ENCODE peak calls at places on chromosomes 3 and 15, in ten cellular contexts. U is T-cell; M is activated gamma-delta T cell; J is H7; W is AG08396; O is activated naive CD4-positive, alpha-beta T cell treated with anti-CD3 and anti-CD28 coated beads, Interleukin-2, amount 10 ng/mL, durations not matched to agents 7 days and 5 days; E is brain microvascular endothelial cell; L is germinal center; Z is NCI-H1092 treated with DMSO at 0.1 percent for 48 hours; I is fibroblast of the aortic adventitia. B is an unnamed sample.

GRCh38 chr3:129289201-129289921 is 10.7 kb downstream of the HMCES start:
- DNase-seq in U (no peak), M (no peak), J (no peak), W (peak), O (no peak), E (peak), L (no peak), Z (no peak), I (peak), B (no peak)

GRCh38 chr3:182104811-182105316 is 393.1 kb downstream of the SOX2 start:
- DNase-seq in U (no peak), M (no peak), J (no peak), W (no peak), O (no peak), E (no peak), L (no peak), Z (no peak), I (no peak), B (no peak)

GRCh38 chr15:23857028-23857641 is 170.0 kb upstream of the NDN start:
- DNase-seq in U (no peak), M (no peak), J (peak), W (no peak), O (no peak), E (peak), L (no peak), Z (peak), I (no peak), B (no peak)

GRCh38 chr3:121883507-121883906 is 10.7 kb upstream of the SLC15A2 start:
- DNase-seq in U (no peak), M (no peak), J (peak), W (peak), O (no peak), E (peak), L (peak), Z (no peak), I (peak), B (no peak)

GRCh38 chr15:58760385-58761009 is 10.6 kb upstream of the MINDY2 start:
- DNase-seq in U (no peak), M (no peak), J (no peak), W (no peak), O (no peak), E (no peak), L (no peak), Z (no peak), I (no peak), B (no peak)

GRCh38 chr15:63198752-63199250 is 9.4 kb downstream of the RAB8B start:
- DNase-seq in U (no peak), M (no peak), J (no peak), W (no peak), O (no peak), E (no peak), L (no peak), Z (no peak), I (peak), B (no peak)

GRCh38 chr3:102074951-102075350 is 225.6 kb downstream of the NFKBIZ start:
- DNase-seq in U (no peak), M (no peak), J (no peak), W (no peak), O (no peak), E (no peak), L (no peak), Z (no peak), I (no peak), B (no peak)

GRCh38 chr3:151345854-151346253 is 16.5 kb upstream of the P2RY13 start:
- DNase-seq in U (no peak), M (no peak), J (no peak), W (peak), O (no peak), E (peak), L (no peak), Z (no peak), I (peak), B (no peak)

GRCh38 chr3:141334627-141335250 is 33.6 kb upstream of the ZBTB38 start:
- DNase-seq in U (no peak), M (no peak), J (no peak), W (no peak), O (no peak), E (no peak), L (no peak), Z (no peak), I (no peak), B (no peak)

GRCh38 chr15:71083349-71083748 is 31.9 kb upstream of the THSD4 start:
- DNase-seq in U (no peak), M (no peak), J (no peak), W (no peak), O (no peak), E (peak), L (no peak), Z (no peak), I (peak), B (no peak)

GRCh38 chr15:70347321-70347720 is 249.6 kb upstream of the TLE3 start:
- DNase-seq in U (no peak), M (no peak), J (no peak), W (no peak), O (no peak), E (no peak), L (no peak), Z (no peak), I (no peak), B (no peak)

GRCh38 chr3:140019946-140020345 is 85.0 kb downstream of the CLSTN2 start:
- DNase-seq in U (no peak), M (no peak), J (no peak), W (no peak), O (no peak), E (no peak), L (no peak), Z (no peak), I (no peak), B (no peak)

GRCh38 chr3:132399054-132399929 is 18.0 kb upstream of the DNAJC13 start:
- DNase-seq in U (no peak), M (no peak), J (peak), W (peak), O (peak), E (peak), L (peak), Z (peak), I (peak), B (no peak)

GRCh38 chr3:140468407-140468806 is 209.5 kb upstream of the TRIM42 start:
- DNase-seq in U (no peak), M (no peak), J (no peak), W (no peak), O (no peak), E (no peak), L (no peak), Z (no peak), I (no peak), B (no peak)

GRCh38 chr15:57122080-57122845 is 203.8 kb downstream of the TCF12 start:
- DNase-seq in U (no peak), M (no peak), J (no peak), W (no peak), O (no peak), E (no peak), L (no peak), Z (no peak), I (no peak), B (no peak)

GRCh38 chr15:63892794-63893441 is 59.2 kb upstream of the HERC1 start:
- DNase-seq in U (peak), M (no peak), J (no peak), W (no peak), O (peak), E (no peak), L (no peak), Z (no peak), I (no peak), B (peak)

GRCh38 chr3:187802928-187803259 is 57.6 kb upstream of the BCL6 start:
- DNase-seq in U (peak), M (no peak), J (no peak), W (no peak), O (peak), E (no peak), L (peak), Z (no peak), I (no peak), B (peak)

GRCh38 chr3:150232992-150233451 is 175.1 kb upstream of the TSC22D2 start:
- DNase-seq in U (no peak), M (no peak), J (no peak), W (no peak), O (no peak), E (no peak), L (no peak), Z (peak), I (peak), B (no peak)

GRCh38 chr3:108486910-108487309 is 23.5 kb downstream of the MYH15 start:
- DNase-seq in U (no peak), M (no peak), J (no peak), W (peak), O (no peak), E (peak), L (no peak), Z (no peak), I (peak), B (no peak)

GRCh38 chr3:10363935-10364334 is 43.0 kb upstream of the SEC13 start:
- DNase-seq in U (no peak), M (no peak), J (no peak), W (no peak), O (no peak), E (no peak), L (no peak), Z (no peak), I (no peak), B (no peak)

GRCh38 chr15:66462630-66463029 is 34.9 kb downstream of the SNAPC5 start:
- DNase-seq in U (no peak), M (no peak), J (no peak), W (no peak), O (no peak), E (no peak), L (no peak), Z (no peak), I (no peak), B (no peak)

GRCh38 chr3:150237490-150237889 is 170.6 kb upstream of the TSC22D2 start:
- DNase-seq in U (no peak), M (no peak), J (no peak), W (no peak), O (no peak), E (no peak), L (no peak), Z (peak), I (peak), B (no peak)

GRCh38 chr3:55500555-55501340 is 13.6 kb upstream of the WNT5A start:
- DNase-seq in U (no peak), M (no peak), J (no peak), W (no peak), O (no peak), E (no peak), L (no peak), Z (no peak), I (no peak), B (no peak)

GRCh38 chr3:130831716-130832400 is 62.0 kb upstream of the ATP2C1 start:
- DNase-seq in U (no peak), M (no peak), J (no peak), W (no peak), O (no peak), E (no peak), L (no peak), Z (peak), I (no peak), B (no peak)

GRCh38 chr3:128456776-128457715 is 9.6 kb downstream of the DNAJB8 start:
- DNase-seq in U (no peak), M (no peak), J (peak), W (no peak), O (no peak), E (no peak), L (no peak), Z (no peak), I (no peak), B (no peak)

GRCh38 chr15:61743352-61743909 is 316.8 kb downstream of the VPS13C start:
- DNase-seq in U (no peak), M (no peak), J (no peak), W (no peak), O (no peak), E (no peak), L (no peak), Z (no peak), I (no peak), B (no peak)

GRCh38 chr3:193772389-193772788 is 179.4 kb downstream of the OPA1 start:
- DNase-seq in U (no peak), M (no peak), J (no peak), W (no peak), O (no peak), E (no peak), L (no peak), Z (peak), I (no peak), B (no peak)

GRCh38 chr3:159964166-159964973 is 24.3 kb upstream of the IL12A start:
- DNase-seq in U (no peak), M (no peak), J (no peak), W (peak), O (no peak), E (peak), L (no peak), Z (no peak), I (peak), B (no peak)

GRCh38 chr3:52070724-52071621 is 14.6 kb upstream of the DUSP7 start:
- DNase-seq in U (no peak), M (no peak), J (no peak), W (no peak), O (no peak), E (no peak), L (no peak), Z (no peak), I (no peak), B (no peak)

GRCh38 chr3:9552252-9552999 is 1.2 kb downstream of the LHFPL4 start:
- DNase-seq in U (peak), M (no peak), J (peak), W (peak), O (peak), E (peak), L (peak), Z (no peak), I (peak), B (no peak)

GRCh38 chr3:53224026-53224425 is 31.8 kb downstream of the TKT start:
- DNase-seq in U (no peak), M (no peak), J (peak), W (no peak), O (no peak), E (no peak), L (no peak), Z (no peak), I (no peak), B (no peak)

B was measured in activated CD8-positive, alpha-beta memory T cell treated with anti-CD3 and anti-CD28 coated beads for 4 hours.